ENCODE peak calls at places on chromosomes 5 and 9, in nine cellular contexts. H is tibial nerve; J is tibial artery; V is CD4-positive, CD25-positive, alpha-beta regulatory T cell; B is transverse colon; N is mammary epithelial cell; Z is MM.1S; R is cardiac muscle cell; K is uterus. S is an unnamed sample. For H3K4me1, the result is how much of the 10 kb centered on the place peaks cover.

GRCh38 chr5:1787472-1788047 is 12.1 kb downstream of the MRPL36 start:
- DNase-seq in H (no peak), J (peak), V (no peak), B (no peak), N (no peak), Z (no peak), R (no peak), K (no peak), S (peak)

GRCh38 chr5:91328743-91329142 is 54.4 kb downstream of the ARRDC3 start:
- DNase-seq in H (no peak), J (no peak), V (no peak), B (no peak), N (no peak), Z (no peak), R (no peak), K (no peak), S (no peak)

GRCh38 chr9:19409406-19410194 is 791 bp downstream of the ACER2 start:
- DNase-seq in H (peak), J (peak), V (peak), B (peak), N (peak), Z (no peak), R (peak), K (peak), S (peak)

GRCh38 chr5:7850533-7851239 is at the start of gene CFAP90:
- DNase-seq in H (no peak), J (no peak), V (peak), B (peak), N (no peak), Z (no peak), R (peak), K (peak), S (no peak)

GRCh38 chr9:113963914-113964739 is 88.0 kb downstream of the ZNF618 start:
- DNase-seq in H (no peak), J (no peak), V (no peak), B (no peak), N (no peak), Z (no peak), R (no peak), K (no peak), S (no peak)

GRCh38 chr9:125683486-125683885 is 23.5 kb downstream of the MAPKAP1 start:
- DNase-seq in H (no peak), J (no peak), V (no peak), B (no peak), N (peak), Z (no peak), R (peak), K (no peak), S (no peak)

GRCh38 chr9:95044731-95045508 is 272.6 kb downstream of the FANCC start:
- DNase-seq in H (no peak), J (peak), V (no peak), B (peak), N (no peak), Z (no peak), R (no peak), K (no peak), S (no peak)

GRCh38 chr9:89223398-89223977 is 44.9 kb upstream of the SHC3 start:
- DNase-seq in H (no peak), J (no peak), V (no peak), B (no peak), N (no peak), Z (no peak), R (peak), K (no peak), S (no peak)

GRCh38 chr5:177133119-177133844 is at the start of gene NSD1:
- DNase-seq in H (peak), J (peak), V (peak), B (peak), N (peak), Z (peak), R (peak), K (peak), S (peak)

DNA sequence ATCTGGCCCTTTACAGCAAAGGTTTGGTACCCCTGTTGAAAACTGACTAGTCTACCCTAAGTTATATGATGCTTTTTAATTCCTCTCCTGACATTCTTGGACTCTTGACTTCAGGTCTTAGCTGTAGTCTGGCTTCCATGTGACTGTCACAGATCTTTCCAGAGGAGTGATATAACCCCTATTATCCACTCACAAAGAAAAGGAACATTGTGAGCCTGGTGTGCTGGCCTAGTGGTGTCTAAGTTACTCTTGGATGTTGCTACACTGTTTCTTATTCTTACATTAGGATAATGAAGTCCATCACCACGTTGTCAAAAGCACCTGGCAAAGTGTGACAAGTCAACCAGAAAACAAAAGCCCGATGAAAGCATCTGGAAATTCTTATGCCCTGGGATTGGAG is 49.8 kb downstream of the RAD23B start:
- DNase-seq in H (no peak), J (no peak), V (no peak), B (no peak), N (no peak), Z (no peak), R (no peak), K (no peak), S (no peak)
- H3K4me1 ChIP-seq in H (under half), J (under half), V (under half), B (under half), N (under half), Z (under half), R (under half), K (under half), S (under half)

GRCh38 chr5:119666542-119666941 is 37.2 kb downstream of the FAM170A start:
- DNase-seq in H (no peak), J (no peak), V (no peak), B (no peak), N (no peak), Z (no peak), R (no peak), K (no peak), S (no peak)
- H3K4me1 ChIP-seq in H (under half), J (under half), V (under half), B (under half), N (under half), Z (under half), R (under half), K (under half), S (under half)

DNA sequence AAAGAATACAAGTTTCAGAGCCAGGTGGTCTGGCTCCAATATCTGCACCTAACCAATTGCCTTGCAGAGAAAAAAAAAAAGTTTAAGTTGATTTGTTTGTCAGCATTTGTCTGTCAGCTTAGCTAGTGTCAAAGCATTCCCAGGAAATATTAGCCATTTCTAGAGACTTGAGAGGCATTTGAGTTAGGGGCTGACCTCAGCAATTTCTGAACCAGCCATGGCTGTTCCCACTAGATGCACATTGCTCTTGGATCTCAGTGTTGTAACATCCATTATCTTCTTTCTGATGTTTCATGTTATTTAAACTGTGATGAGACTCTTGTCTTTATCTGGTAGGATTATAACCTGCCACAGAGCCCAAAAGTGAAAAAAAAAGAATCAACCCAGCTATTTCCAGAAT is 102.3 kb downstream of the NDUFAF2 start:
- DNase-seq in H (no peak), J (no peak), V (no peak), B (no peak), N (no peak), Z (no peak), R (no peak), K (no peak), S (no peak)
- H3K4me1 ChIP-seq in H (under half), J (under half), V (under half), B (under half), N (under half), Z (under half), R (under half), K (under half), S (under half)

GRCh38 chr9:124662561-124662960 is 108.5 kb downstream of the NR6A1 start:
- DNase-seq in H (no peak), J (no peak), V (no peak), B (no peak), N (no peak), Z (no peak), R (no peak), K (no peak), S (no peak)
- H3K4me1 ChIP-seq in H (under half), J (under half), V (under half), B (under half), N (under half), Z (under half), R (under half), K (under half), S (under half)